ENCODE peak calls at places on chromosomes 12 and 14, in ten cellular contexts. D, U, P, I, W, C, O, Y, V and T are unnamed samples.

GRCh38 chr14:95502381-95502950 is 14.0 kb downstream of the SYNE3 start:
- DNase-seq in W (no peak), D (no peak), C (no peak), P (no peak), Y (no peak), O (no peak), I (no peak), U (peak; percentile 45), V (no peak), T (no peak)

GRCh38 chr12:59040651-59041050 is 120.3 kb upstream of the LRIG3 start:
- DNase-seq in U (no peak), I (no peak), D (no peak), Y (peak; percentile 66), C (no peak), W (no peak), V (peak; percentile 84), P (no peak), O (no peak), T (no peak)

GRCh38 chr14:38238332-38238731 is 17.6 kb downstream of the CLEC14A start:
- DNase-seq in Y (no peak), V (peak; percentile 53), D (no peak), O (no peak), U (no peak), C (no peak), P (no peak), I (no peak), W (no peak), T (no peak)

GRCh38 chr14:29089849-29090248 is 323.3 kb downstream of the FOXG1 start:
- DNase-seq in Y (no peak), W (no peak), V (no peak), I (no peak), P (no peak), U (no peak), O (no peak), D (no peak), C (no peak), T (no peak)

GRCh38 chr14:95018845-95019244 is 138.5 kb downstream of the DICER1 start:
- DNase-seq in C (no peak), U (no peak), O (no peak), V (peak; percentile 56), D (no peak), I (no peak), Y (no peak), W (no peak), P (no peak), T (no peak)

GRCh38 chr12:41924111-41924510 is 220.6 kb downstream of the GXYLT1 start:
- DNase-seq in C (no peak), O (no peak), W (no peak), I (no peak), V (peak; percentile 12), P (no peak), Y (no peak), D (no peak), U (no peak), T (no peak)

GRCh38 chr14:105311838-105312237 is 2.7 kb upstream of the PACS2 start:
- DNase-seq in U (no peak), Y (no peak), D (no peak), C (no peak), W (no peak), O (no peak), I (peak; percentile 48), V (no peak), P (no peak), T (no peak)

GRCh38 chr12:80862606-80863005 is 75.1 kb downstream of the LIN7A start:
- DNase-seq in O (no peak), V (peak; percentile 64), U (no peak), P (no peak), I (no peak), C (no peak), W (no peak), D (no peak), Y (no peak), T (no peak)

GRCh38 chr14:100303925-100304324 is 2.3 kb downstream of the SLC25A29 start:
- DNase-seq in V (no peak), C (no peak), W (no peak), D (no peak), O (no peak), Y (no peak), I (no peak), U (no peak), P (no peak), T (no peak)
- H3K4me1 ChIP-seq in V (no peaks in the 10 kb centered on the region), C (peaks cover 57% of the 10 kb centered on the region), W (peaks cover 19% of the 10 kb centered on the region), D (peaks cover 12% of the 10 kb centered on the region), O (peaks cover 4% of the 10 kb centered on the region), Y (peaks cover 26% of the 10 kb centered on the region), I (peaks cover 41% of the 10 kb centered on the region), U (no peaks in the 10 kb centered on the region), P (no peaks in the 10 kb centered on the region), T (peaks cover 43% of the 10 kb centered on the region)

GRCh38 chr12:6341439-6342139 is at the start of gene TNFRSF1A:
- DNase-seq in P (no peak), V (peak; percentile 91), C (peak; percentile 86), Y (peak; percentile 74), I (peak; percentile 86), O (no peak), U (no peak), W (no peak), D (peak; percentile 88), T (no peak)

GRCh38 chr12:6340745-6341438 is 984 bp downstream of the TNFRSF1A start:
- DNase-seq in C (no peak), W (no peak), Y (peak; percentile 16), P (no peak), D (no peak), O (no peak), U (no peak), I (no peak), V (peak; percentile 37), T (no peak)

GRCh38 chr12:6337958-6338406 is 3.9 kb downstream of the TNFRSF1A start:
- DNase-seq in Y (no peak), W (no peak), U (no peak), I (no peak), D (no peak), C (no peak), O (no peak), V (peak; percentile 64), P (no peak), T (no peak)

GRCh38 chr12:6336859-6337744 is 4.8 kb downstream of the TNFRSF1A start:
- DNase-seq in W (peak; percentile 71), V (peak; percentile 54), D (no peak), Y (no peak), C (no peak), I (peak; percentile 68), P (no peak), U (no peak), O (peak; percentile 55), T (no peak)

DNA sequence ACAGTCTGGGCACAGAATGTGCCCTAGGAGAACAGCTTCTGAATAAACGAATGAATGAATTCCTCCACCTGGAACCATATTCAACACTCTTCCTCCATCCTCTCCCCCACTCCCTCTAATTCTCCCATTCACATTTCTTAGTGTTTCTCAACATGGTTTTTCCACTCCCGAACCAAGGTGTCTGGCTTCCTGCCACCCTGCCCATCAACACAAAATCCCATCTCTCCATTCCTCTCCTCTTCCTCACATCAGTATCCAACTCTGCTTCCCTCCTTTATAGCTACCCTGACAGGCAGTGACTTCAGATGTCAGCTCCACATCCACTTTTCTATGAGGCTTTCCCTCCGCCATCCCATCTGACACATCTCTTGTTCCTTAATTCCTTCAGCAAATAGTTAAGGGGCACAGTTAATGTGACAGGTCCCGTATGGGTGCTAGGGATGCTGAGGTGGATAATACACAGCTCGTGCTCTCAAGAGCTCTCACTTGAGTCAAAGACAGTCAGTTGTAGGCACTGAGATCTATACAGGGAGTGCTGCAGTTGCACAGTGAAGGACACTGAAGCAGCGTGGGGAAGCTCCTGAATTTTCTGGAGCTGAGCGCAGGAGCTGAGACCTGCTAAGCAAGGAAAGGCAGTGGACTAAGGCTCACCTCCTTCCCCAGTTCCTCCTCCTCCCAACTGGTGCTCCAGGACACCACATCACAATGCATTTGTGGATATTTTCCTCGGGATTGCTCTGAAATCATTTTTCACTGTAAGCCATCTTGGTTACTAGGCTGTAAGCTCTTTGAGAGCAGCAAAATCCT is 2.7 kb downstream of the TNFRSF1A start:
- DNase-seq in P (no peak), O (no peak), C (no peak), U (no peak), D (no peak), I (no peak), V (peak; percentile 42), W (no peak), Y (no peak), T (no peak)
- H3K4me1 ChIP-seq in P (peaks cover 16% of the 10 kb centered on the region), O (peaks cover 64% of the 10 kb centered on the region), C (peaks cover 81% of the 10 kb centered on the region), U (no peaks in the 10 kb centered on the region), D (peaks cover 66% of the 10 kb centered on the region), I (peaks cover 80% of the 10 kb centered on the region), V (peaks cover 51% of the 10 kb centered on the region), W (peaks cover 63% of the 10 kb centered on the region), Y (peaks cover 68% of the 10 kb centered on the region), T (peaks cover 71% of the 10 kb centered on the region)

DNA sequence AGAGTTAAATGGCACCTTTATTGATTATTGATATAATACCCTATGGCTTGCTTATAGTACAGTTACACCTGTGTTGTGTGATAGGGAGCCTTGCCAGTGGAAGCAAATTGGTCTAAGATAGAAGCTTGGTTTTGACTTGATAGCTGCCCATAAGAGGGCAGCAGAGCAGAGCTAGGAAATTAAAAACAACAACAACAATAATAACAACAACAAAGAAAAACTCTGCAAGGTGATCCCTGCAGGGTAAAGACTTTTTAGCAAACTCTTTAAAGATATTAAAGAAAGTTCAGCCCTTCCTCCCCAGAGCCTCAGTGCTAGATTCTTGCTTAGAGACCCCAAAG is 18.0 kb upstream of the RNASE10 start:
- DNase-seq in V (no peak), W (no peak), O (no peak), C (no peak), I (no peak), P (no peak), D (no peak), Y (no peak), U (no peak), T (no peak)
- H3K4me1 ChIP-seq in V (no peaks in the 10 kb centered on the region), W (peaks cover 34% of the 10 kb centered on the region), O (peaks cover 37% of the 10 kb centered on the region), C (peaks cover 26% of the 10 kb centered on the region), I (peaks cover 7% of the 10 kb centered on the region), P (no peaks in the 10 kb centered on the region), D (no peaks in the 10 kb centered on the region), Y (peaks cover 22% of the 10 kb centered on the region), U (no peaks in the 10 kb centered on the region), T (no peaks in the 10 kb centered on the region)

DNA sequence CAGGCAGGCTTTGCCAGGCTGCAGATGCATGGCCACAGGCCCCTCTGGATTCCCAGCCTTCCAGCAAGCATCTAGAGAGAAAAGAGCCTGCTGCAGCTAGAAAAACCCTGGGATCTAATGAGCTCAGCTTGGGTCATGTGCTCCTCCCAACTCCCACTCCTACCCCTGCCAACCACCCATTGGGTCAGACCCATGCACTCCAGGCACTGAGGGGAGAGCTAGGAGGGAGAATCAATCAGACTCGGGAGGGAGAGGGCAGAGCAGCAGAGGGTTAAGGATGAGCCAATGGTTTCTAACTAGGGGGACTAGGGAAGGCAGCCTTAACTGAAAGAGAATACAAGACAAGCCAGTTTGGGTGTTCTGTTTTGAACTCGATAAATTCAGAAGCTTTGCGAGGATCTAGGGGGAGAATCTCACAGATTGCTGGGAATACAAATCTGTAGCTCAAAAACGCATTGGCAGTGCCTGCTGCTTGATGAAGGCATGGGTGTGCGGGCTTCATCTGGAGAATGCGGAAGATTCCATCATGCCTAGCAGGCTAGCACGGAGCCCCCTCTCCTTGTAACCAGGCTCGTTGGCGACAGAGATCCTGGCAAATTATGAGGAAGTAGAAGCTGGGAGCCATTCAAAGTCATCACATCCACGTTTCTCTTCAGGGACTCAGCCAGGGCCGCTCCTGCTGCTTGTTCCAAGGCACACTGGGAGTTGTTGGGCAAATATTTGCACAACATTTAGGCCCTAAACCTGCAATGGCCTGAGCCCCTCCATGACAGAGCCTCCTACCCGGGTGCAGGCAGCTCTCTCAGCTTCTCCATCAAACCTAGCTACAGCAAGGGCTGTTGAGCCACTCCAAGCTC is 56.4 kb downstream of the VCPKMT start:
- DNase-seq in W (no peak), Y (no peak), V (no peak), I (no peak), C (no peak), U (no peak), O (no peak), D (no peak), P (no peak), T (no peak)
- H3K4me1 ChIP-seq in W (peaks cover 49% of the 10 kb centered on the region), Y (peaks cover 34% of the 10 kb centered on the region), V (peaks cover 40% of the 10 kb centered on the region), I (peaks cover 42% of the 10 kb centered on the region), C (peaks cover 38% of the 10 kb centered on the region), U (peaks cover 7% of the 10 kb centered on the region), O (peaks cover 58% of the 10 kb centered on the region), D (peaks cover 34% of the 10 kb centered on the region), P (no peaks in the 10 kb centered on the region), T (peaks cover 38% of the 10 kb centered on the region)

GRCh38 chr14:73757876-73758391 is 43.8 kb upstream of the PNMA1 start:
- DNase-seq in P (no peak), D (no peak), I (no peak), V (peak; percentile 37), O (no peak), C (no peak), W (no peak), U (no peak), Y (no peak), T (no peak)
- H3K4me1 ChIP-seq in P (peaks cover 32% of the 10 kb centered on the region), D (peaks cover 75% of the 10 kb centered on the region), I (peaks cover 87% of the 10 kb centered on the region), V (peaks cover 60% of the 10 kb centered on the region), O (peaks cover 75% of the 10 kb centered on the region), C (peaks cover 89% of the 10 kb centered on the region), W (peaks cover 83% of the 10 kb centered on the region), U (peaks cover 5% of the 10 kb centered on the region), Y (peaks cover 62% of the 10 kb centered on the region), T (peaks cover 89% of the 10 kb centered on the region)